ENCODE peak calls at places on chromosomes 16 and 17, in seven cellular contexts. V is pancreas, C is uterus, Q is hepatocyte, N is adrenal gland, Y is transverse colon, J is kidney epithelial cell. T is an unnamed sample.

GRCh38 chr17:49638818-49639217 is 39.1 kb downstream of the SPOP start:
- DNase-seq in V (no peak), C (no peak), Q (no peak), N (no peak), Y (no peak), J (no peak), T (no peak)

GRCh38 chr17:45311762-45312476 is 4.9 kb downstream of the MAP3K14 start:
- DNase-seq in V (peak; percentile 85), C (peak; percentile 53), Q (peak; percentile 90), N (peak; percentile 70), Y (peak; percentile 89), J (peak; percentile 87), T (no peak)

GRCh38 chr17:57832711-57833596 is 16.9 kb downstream of the MRPS23 start:
- DNase-seq in V (peak; percentile 49), C (peak; percentile 60), Q (peak; percentile 88), N (peak; percentile 76), Y (peak; percentile 62), J (peak; percentile 43), T (no peak)

GRCh38 chr16:57906385-57907316 is 64.3 kb downstream of the CNGB1 start:
- DNase-seq in V (no peak), C (no peak), Q (no peak), N (no peak), Y (no peak), J (no peak), T (no peak)

GRCh38 chr16:4846503-4846900 is 586 bp downstream of the GLYR1 start:
- DNase-seq in V (peak; percentile 31), C (no peak), Q (peak; percentile 80), N (peak; percentile 63), Y (peak; percentile 71), J (no peak), T (no peak)

GRCh38 chr16:73350707-73351452 is 303.0 kb upstream of the ZFHX3 start:
- DNase-seq in V (no peak), C (no peak), Q (no peak), N (no peak), Y (no peak), J (no peak), T (no peak)

GRCh38 chr17:45162022-45162687 is 480 bp downstream of the HEXIM2 start:
- DNase-seq in V (peak; percentile 40), C (no peak), Q (no peak), N (peak; percentile 54), Y (no peak), J (no peak), T (no peak)

GRCh38 chr16:86510465-86511261 is at the start of gene FOXF1:
- DNase-seq in V (no peak), C (no peak), Q (no peak), N (no peak), Y (no peak), J (no peak), T (no peak)

GRCh38 chr17:35368086-35368824 is 5.2 kb downstream of the SLFN11 start:
- DNase-seq in V (no peak), C (no peak), Q (no peak), N (no peak), Y (peak; percentile 46), J (no peak), T (no peak)

GRCh38 chr17:79065105-79065670 is 9.4 kb upstream of the ENGASE start:
- DNase-seq in V (no peak), C (no peak), Q (peak; percentile 60), N (no peak), Y (peak; percentile 75), J (no peak), T (no peak)

GRCh38 chr16:21663889-21664647 is at the start of gene OTOA:
- DNase-seq in V (no peak), C (no peak), Q (peak; percentile 24), N (peak; percentile 30), Y (peak; percentile 23), J (no peak), T (no peak)

GRCh38 chr17:82909322-82909904 is 69.6 kb upstream of the ZNF750 start:
- DNase-seq in V (peak; percentile 99), C (no peak), Q (no peak), N (no peak), Y (peak; percentile 34), J (no peak), T (no peak)

GRCh38 chr16:54846761-54847160 is 83.9 kb upstream of the IRX5 start:
- DNase-seq in V (no peak), C (no peak), Q (peak; percentile 68), N (no peak), Y (no peak), J (peak; percentile 2), T (no peak)

GRCh38 chr17:19542247-19542646 is 8.6 kb downstream of the SLC47A1 start:
- DNase-seq in V (no peak), C (no peak), Q (no peak), N (no peak), Y (no peak), J (no peak), T (no peak)

GRCh38 chr16:66800856-66801255 is 528 bp downstream of the TERB1 start:
- DNase-seq in V (no peak), C (no peak), Q (no peak), N (no peak), Y (no peak), J (no peak), T (no peak)

GRCh38 chr17:74123866-74124265 is 79.6 kb upstream of the RPL38 start:
- DNase-seq in V (no peak), C (no peak), Q (no peak), N (no peak), Y (no peak), J (no peak), T (no peak)

DNA sequence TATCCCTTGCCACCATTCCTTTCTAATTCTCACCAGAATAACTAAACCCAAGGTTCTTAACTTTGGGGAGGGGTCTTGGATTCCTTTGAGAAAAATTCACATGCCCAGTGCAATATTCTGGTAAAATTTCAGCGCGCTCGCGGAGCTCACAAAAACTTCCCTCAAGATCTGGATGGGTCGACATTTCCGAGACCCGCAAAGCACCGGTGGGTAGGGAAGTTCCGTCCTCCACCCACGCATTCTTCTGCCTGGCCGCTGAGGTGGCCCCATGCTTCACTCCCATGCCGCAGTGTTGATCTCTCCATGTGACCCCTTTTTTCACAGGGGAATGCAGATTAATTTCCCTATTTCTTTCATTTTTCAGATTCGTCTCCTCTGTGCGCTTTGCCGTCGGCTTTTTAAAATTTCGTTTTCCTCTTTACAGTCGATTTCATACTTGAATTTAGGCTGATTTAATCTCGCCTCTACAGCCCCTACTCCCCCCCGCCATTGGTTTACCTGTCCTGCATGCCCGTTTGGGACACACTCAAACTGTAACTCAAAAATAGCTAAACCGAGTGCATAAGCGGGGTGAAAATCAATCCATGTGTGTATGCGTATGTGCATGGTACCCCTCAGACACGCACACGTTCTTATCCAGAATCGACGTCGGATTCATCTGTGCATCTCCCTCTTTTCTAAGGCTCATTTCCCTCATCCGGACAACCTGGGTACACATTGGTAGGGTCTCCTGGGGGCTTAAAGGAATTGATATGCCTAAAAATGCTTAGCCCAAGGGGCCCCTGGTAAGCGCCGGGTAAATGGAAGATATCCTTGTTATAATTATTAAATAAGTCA is 1.4 kb upstream of the SP6 start:
- DNase-seq in V (no peak), C (no peak), Q (no peak), N (no peak), Y (no peak), J (no peak), T (no peak)
- TF ChIP-seq CTCF in V (no peak), C (no peak), Q (no peak), N (no peak), Y (no peak), J (no peak), T (no peak)

GRCh38 chr17:47159315-47159714 is 29.8 kb downstream of the CDC27 start:
- DNase-seq in V (no peak), C (no peak), Q (no peak), N (no peak), Y (no peak), J (no peak), T (no peak)
- H3K36me3 ChIP-seq in V (peaks cover 21% of the 10 kb centered on the region), C (no peaks in the 10 kb centered on the region), Q (no peaks in the 10 kb centered on the region), N (peaks cover 50% of the 10 kb centered on the region), Y (no peaks in the 10 kb centered on the region), J (peaks cover 2% of the 10 kb centered on the region), T (peaks cover 12% of the 10 kb centered on the region)

GRCh38 chr17:66574123-66574522 is 260.8 kb upstream of the CACNG5 start:
- DNase-seq in V (no peak), C (no peak), Q (no peak), N (no peak), Y (no peak), J (no peak), T (no peak)
- TF ChIP-seq CTCF in V (no peak), C (no peak), Q (no peak), N (no peak), Y (no peak), J (no peak), T (no peak)

DNA sequence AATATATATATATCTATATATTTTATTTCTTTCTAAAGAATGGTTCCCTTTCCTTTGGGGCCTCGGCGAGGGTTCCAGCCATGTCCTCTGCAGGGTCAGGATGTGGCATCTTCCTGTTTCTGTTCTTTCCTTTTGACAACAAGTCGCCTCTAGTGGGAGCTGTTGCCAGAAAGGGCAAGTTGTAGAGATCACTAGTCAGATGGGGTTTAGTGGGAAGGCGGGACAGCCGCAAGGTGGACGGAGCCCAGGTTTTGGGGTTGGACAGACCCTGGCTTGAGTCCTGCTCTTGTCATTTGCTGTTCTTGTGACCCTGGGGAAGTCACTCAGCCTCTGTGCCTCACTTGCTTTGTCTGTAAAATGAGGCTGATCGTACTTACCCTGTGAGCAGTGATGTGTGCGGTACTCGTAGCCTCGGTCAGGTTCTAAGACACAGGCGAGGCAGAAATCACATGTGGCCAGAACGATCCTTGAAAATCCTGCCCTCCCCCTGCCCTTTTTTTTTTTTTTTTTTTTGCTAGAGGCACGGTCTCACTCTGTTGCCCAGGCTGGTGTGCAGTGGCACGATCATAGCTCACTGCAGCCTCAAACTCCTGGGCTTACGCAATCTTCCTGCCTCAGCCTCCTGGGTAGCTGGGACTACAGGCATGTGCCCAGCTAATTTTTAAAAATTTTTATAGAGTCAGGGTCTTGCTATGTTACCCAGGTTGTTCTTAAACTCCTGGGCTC is 80.1 kb downstream of the ABCC6 start:
- DNase-seq in V (no peak), C (no peak), Q (no peak), N (no peak), Y (no peak), J (no peak), T (no peak)
- H3K36me3 ChIP-seq in V (peaks cover 7% of the 10 kb centered on the region), C (no peaks in the 10 kb centered on the region), Q (no peaks in the 10 kb centered on the region), N (peaks cover 48% of the 10 kb centered on the region), Y (no peaks in the 10 kb centered on the region), J (peaks cover 1% of the 10 kb centered on the region), T (peaks cover 18% of the 10 kb centered on the region)